ENCODE peak calls at places on chromosomes 16 and 17, in nine cellular contexts. B is left ventricle myocardium inferior; P is T-helper 9 cell; E is NCI-H1092 treated with DMSO at 0.1 percent for 48 hours; Q is stimulated activated CD8-positive, alpha-beta memory T cell treated with anti-CD3 and anti-CD28 coated beads, Interleukin-7, amount 100 ng/mL, for 1 hour; F is stimulated activated CD4-positive, alpha-beta T cell treated with anti-CD3 and anti-CD28 coated beads, Interleukin-1b, Interleukin-23, amount 100 ng/mL, for 24 hours; I is HEK293T; Z is mucosa of descending colon; W is memory B cell. N is an unnamed sample.

GRCh38 chr16:26791166-26791565 is 275.6 kb upstream of the C16orf82 start:
- DNase-seq in B (no peak), P (no peak), E (no peak), Q (no peak), F (no peak), I (no peak), Z (no peak), W (no peak), N (no peak)

GRCh38 chr17:82257473-82257872 is 16.0 kb downstream of the CSNK1D start:
- DNase-seq in B (no peak), P (no peak), E (no peak), Q (peak), F (no peak), I (peak), Z (peak), W (no peak), N (no peak)

GRCh38 chr17:49928826-49929475 is 40.0 kb upstream of the DLX4 start:
- DNase-seq in B (no peak), P (no peak), E (no peak), Q (no peak), F (no peak), I (no peak), Z (no peak), W (no peak), N (no peak)

GRCh38 chr17:73013816-73014663 is 78.4 kb downstream of the SLC39A11 start:
- DNase-seq in B (no peak), P (no peak), E (peak), Q (no peak), F (no peak), I (peak), Z (no peak), W (no peak), N (no peak)

GRCh38 chr17:77363821-77364361 is 223.1 kb downstream of the SEC14L1 start:
- DNase-seq in B (peak), P (no peak), E (no peak), Q (no peak), F (no peak), I (no peak), Z (no peak), W (no peak), N (no peak)

GRCh38 chr17:20955437-20956323 is 87.1 kb downstream of the USP22 start:
- DNase-seq in B (peak), P (no peak), E (no peak), Q (no peak), F (no peak), I (no peak), Z (no peak), W (no peak), N (no peak)

GRCh38 chr17:68381076-68381900 is 76.0 kb downstream of the WIPI1 start:
- DNase-seq in B (no peak), P (no peak), E (no peak), Q (no peak), F (no peak), I (no peak), Z (no peak), W (no peak), N (no peak)

GRCh38 chr16:74577882-74578366 is 29.0 kb downstream of the GLG1 start:
- DNase-seq in B (no peak), P (no peak), E (no peak), Q (no peak), F (no peak), I (no peak), Z (no peak), W (no peak), N (peak)

GRCh38 chr16:17921357-17921978 is 415.1 kb downstream of the NPIPA8 start:
- DNase-seq in B (no peak), P (peak), E (peak), Q (peak), F (peak), I (peak), Z (no peak), W (peak), N (no peak)

GRCh38 chr17:62801553-62801952 is 6.6 kb downstream of the MARCHF10 start:
- DNase-seq in B (no peak), P (no peak), E (no peak), Q (no peak), F (no peak), I (no peak), Z (no peak), W (no peak), N (no peak)

GRCh38 chr17:77109159-77110005 is 31.4 kb upstream of the SEC14L1 start:
- DNase-seq in B (no peak), P (no peak), E (no peak), Q (no peak), F (no peak), I (no peak), Z (no peak), W (no peak), N (no peak)

GRCh38 chr16:5496013-5496412 is 398.4 kb upstream of the EEF2KMT start:
- DNase-seq in B (no peak), P (no peak), E (no peak), Q (no peak), F (no peak), I (no peak), Z (no peak), W (no peak), N (no peak)

GRCh38 chr17:66165537-66166123 is 26.3 kb downstream of the CEP112 start:
- DNase-seq in B (no peak), P (no peak), E (peak), Q (no peak), F (peak), I (peak), Z (no peak), W (no peak), N (peak)

GRCh38 chr17:67602974-67603373 is 114.8 kb upstream of the NOL11 start:
- DNase-seq in B (no peak), P (peak), E (peak), Q (no peak), F (no peak), I (peak), Z (no peak), W (no peak), N (peak)

GRCh38 chr16:78249056-78249455 is 149.6 kb downstream of the WWOX start:
- DNase-seq in B (peak), P (no peak), E (peak), Q (no peak), F (no peak), I (peak), Z (no peak), W (no peak), N (no peak)

GRCh38 chr16:88967800-88968588 is 9.0 kb downstream of the CBFA2T3 start:
- DNase-seq in B (no peak), P (no peak), E (no peak), Q (no peak), F (no peak), I (no peak), Z (peak), W (peak), N (no peak)

GRCh38 chr17:50882851-50883250 is 16.7 kb upstream of the TOB1 start:
- DNase-seq in B (no peak), P (no peak), E (no peak), Q (no peak), F (no peak), I (no peak), Z (no peak), W (no peak), N (no peak)

GRCh38 chr17:2521257-2521656 is 9.6 kb upstream of the METTL16 start:
- DNase-seq in B (no peak), P (no peak), E (no peak), Q (no peak), F (no peak), I (no peak), Z (no peak), W (no peak), N (no peak)

GRCh38 chr16:87436225-87437172 is 44.4 kb downstream of the MAP1LC3B start:
- DNase-seq in B (no peak), P (no peak), E (no peak), Q (no peak), F (no peak), I (no peak), Z (no peak), W (no peak), N (no peak)

GRCh38 chr16:87836346-87836843 is 32.9 kb downstream of the SLC7A5 start:
- DNase-seq in B (no peak), P (no peak), E (no peak), Q (no peak), F (no peak), I (no peak), Z (no peak), W (no peak), N (no peak)

GRCh38 chr17:42130310-42130936 is 7.8 kb downstream of the HSPB9 start:
- DNase-seq in B (no peak), P (no peak), E (no peak), Q (no peak), F (no peak), I (no peak), Z (no peak), W (no peak), N (no peak)

GRCh38 chr17:76688165-76688622 is 22.6 kb downstream of the MXRA7 start:
- DNase-seq in B (no peak), P (no peak), E (no peak), Q (no peak), F (no peak), I (no peak), Z (peak), W (no peak), N (no peak)

GRCh38 chr17:64202683-64203430 is 60.2 kb downstream of the TEX2 start:
- DNase-seq in B (no peak), P (no peak), E (no peak), Q (no peak), F (no peak), I (no peak), Z (no peak), W (no peak), N (no peak)

GRCh38 chr17:15340966-15341365 is 431 bp downstream of the TEKT3 start:
- DNase-seq in B (no peak), P (no peak), E (no peak), Q (no peak), F (no peak), I (no peak), Z (no peak), W (no peak), N (no peak)

GRCh38 chr16:71869089-71869488 is 14.9 kb downstream of the ZNF821 start:
- DNase-seq in B (no peak), P (no peak), E (no peak), Q (no peak), F (no peak), I (no peak), Z (no peak), W (no peak), N (no peak)

GRCh38 chr17:2906907-2907306 is 110.7 kb downstream of the RAP1GAP2 start:
- DNase-seq in B (no peak), P (no peak), E (no peak), Q (no peak), F (no peak), I (no peak), Z (no peak), W (no peak), N (no peak)

GRCh38 chr17:68616334-68616733 is 15.2 kb upstream of the FAM20A start:
- DNase-seq in B (no peak), P (no peak), E (no peak), Q (no peak), F (no peak), I (no peak), Z (no peak), W (no peak), N (no peak)

GRCh38 chr17:68987966-68988365 is 32.8 kb upstream of the ABCA8 start:
- DNase-seq in B (no peak), P (no peak), E (no peak), Q (no peak), F (no peak), I (no peak), Z (no peak), W (no peak), N (no peak)

GRCh38 chr17:76331083-76331482 is 22.6 kb downstream of the PRPSAP1 start:
- DNase-seq in B (no peak), P (no peak), E (no peak), Q (no peak), F (no peak), I (no peak), Z (no peak), W (no peak), N (no peak)

GRCh38 chr16:70428178-70428998 is 10.5 kb downstream of the ST3GAL2 start:
- DNase-seq in B (peak), P (no peak), E (peak), Q (peak), F (no peak), I (peak), Z (peak), W (no peak), N (peak)

GRCh38 chr17:20983359-20983637 is 59.5 kb downstream of the USP22 start:
- DNase-seq in B (no peak), P (no peak), E (no peak), Q (no peak), F (no peak), I (no peak), Z (no peak), W (no peak), N (no peak)

GRCh38 chr16:4940719-4941118 is 3.8 kb upstream of the PPL start:
- DNase-seq in B (no peak), P (no peak), E (no peak), Q (no peak), F (no peak), I (no peak), Z (no peak), W (no peak), N (no peak)

GRCh38 chr16:81876273-81876900 is 97.3 kb downstream of the PLCG2 start:
- DNase-seq in B (no peak), P (no peak), E (no peak), Q (no peak), F (no peak), I (no peak), Z (no peak), W (no peak), N (no peak)

GRCh38 chr16:66486773-66487579 is 59.9 kb downstream of the BEAN1 start:
- DNase-seq in B (no peak), P (no peak), E (no peak), Q (no peak), F (no peak), I (no peak), Z (no peak), W (no peak), N (no peak)

GRCh38 chr16:58652741-58653140 is 23.1 kb upstream of the CNOT1 start:
- DNase-seq in B (no peak), P (no peak), E (no peak), Q (no peak), F (no peak), I (no peak), Z (no peak), W (no peak), N (no peak)

GRCh38 chr17:31444026-31444425 is 52.6 kb downstream of the RAB11FIP4 start:
- DNase-seq in B (no peak), P (no peak), E (no peak), Q (no peak), F (no peak), I (no peak), Z (no peak), W (no peak), N (no peak)

GRCh38 chr16:72927199-72928088 is 120.5 kb downstream of the ZFHX3 start:
- DNase-seq in B (no peak), P (no peak), E (peak), Q (no peak), F (no peak), I (peak), Z (no peak), W (no peak), N (peak)

GRCh38 chr16:81564368-81565060 is 119.9 kb downstream of the CMIP start:
- DNase-seq in B (no peak), P (no peak), E (no peak), Q (no peak), F (no peak), I (no peak), Z (no peak), W (no peak), N (no peak)

N was measured in NCI-H2227 treated with DMSO at 0.1 percent for 48 hours.